ENCODE peak calls at places on chromosomes 4 and X, in five cellular contexts. N is mucosa of descending colon, K is NCI-H1105, U is SW480, Q is H4. X is an unnamed sample.

GRCh38 chr4:55214172-55214571 is 88.8 kb upstream of the KDR start:
- DNase-seq in N (no peak), K (no peak), U (no peak), Q (no peak), X (no peak)

GRCh38 chrX:140524556-140524955 is 19.7 kb upstream of the SOX3 start:
- DNase-seq in N (no peak), K (no peak), U (no peak), Q (no peak), X (no peak)

GRCh38 chr4:70586841-70587240 is 5.2 kb upstream of the AMBN start:
- DNase-seq in N (no peak), K (no peak), U (no peak), Q (no peak), X (no peak)

GRCh38 chr4:48205092-48205491 is 64.5 kb downstream of the TEC start:
- DNase-seq in N (no peak), K (no peak), U (no peak), Q (no peak), X (no peak)

GRCh38 chrX:39258331-39258730 is 457.1 kb downstream of the MID1IP1 start:
- DNase-seq in N (no peak), K (no peak), U (peak), Q (no peak), X (peak)

GRCh38 chr4:183876268-183876934 is 28.7 kb upstream of the STOX2 start:
- DNase-seq in N (no peak), K (peak), U (no peak), Q (peak), X (no peak)

GRCh38 chrX:150211988-150212387 is 151.1 kb upstream of the MAMLD1 start:
- DNase-seq in N (no peak), K (no peak), U (no peak), Q (no peak), X (no peak)

GRCh38 chr4:6709230-6710114 is at the start of gene MRFAP1L1:
- DNase-seq in N (peak), K (peak), U (peak), Q (peak), X (peak)

GRCh38 chr4:184979461-184980124 is 38.7 kb upstream of the HELT start:
- DNase-seq in N (no peak), K (no peak), U (no peak), Q (no peak), X (no peak)

GRCh38 chr4:4856071-4857000 is 3.1 kb upstream of the MSX1 start:
- DNase-seq in N (no peak), K (no peak), U (peak), Q (no peak), X (peak)

GRCh38 chr4:3299122-3299521 is 6.3 kb downstream of the RGS12 start:
- DNase-seq in N (no peak), K (no peak), U (no peak), Q (no peak), X (no peak)

GRCh38 chr4:177005801-177006230 is 213.1 kb upstream of the VEGFC start:
- DNase-seq in N (no peak), K (no peak), U (no peak), Q (peak), X (no peak)

GRCh38 chr4:39446842-39447573 is 11.7 kb downstream of the RPL9 start:
- DNase-seq in N (peak), K (no peak), U (no peak), Q (no peak), X (peak)

GRCh38 chr4:112449708-112450107 is 66.3 kb downstream of the NEUROG2 start:
- DNase-seq in N (no peak), K (no peak), U (no peak), Q (no peak), X (no peak)

GRCh38 chr4:76897522-76898384 is at the start of gene SOWAHB:
- DNase-seq in N (peak), K (peak), U (peak), Q (no peak), X (peak)

GRCh38 chr4:5746829-5747745 is 36.1 kb downstream of the EVC start:
- DNase-seq in N (no peak), K (no peak), U (no peak), Q (peak), X (no peak)

GRCh38 chr4:148405161-148405893 is 36.9 kb downstream of the NR3C2 start:
- DNase-seq in N (no peak), K (no peak), U (no peak), Q (no peak), X (no peak)

GRCh38 chr4:1055721-1056590 is 44.5 kb downstream of the FGFRL1 start:
- DNase-seq in N (peak), K (no peak), U (peak), Q (no peak), X (no peak)

GRCh38 chrX:151082077-151082948 is 94.1 kb upstream of the GPR50 start:
- DNase-seq in N (peak), K (peak), U (peak), Q (peak), X (peak)

GRCh38 chrX:125090046-125090445 is 229.6 kb upstream of the TEX13C start:
- DNase-seq in N (no peak), K (peak), U (no peak), Q (peak), X (no peak)

GRCh38 chr4:118921736-118922135 is 33.1 kb downstream of the SYNPO2 start:
- DNase-seq in N (no peak), K (no peak), U (no peak), Q (no peak), X (no peak)

GRCh38 chrX:21295246-21295820 is 78.9 kb upstream of the CNKSR2 start:
- DNase-seq in N (no peak), K (no peak), U (no peak), Q (no peak), X (no peak)

GRCh38 chrX:148573119-148573518 is 72.7 kb downstream of the AFF2 start:
- DNase-seq in N (no peak), K (no peak), U (no peak), Q (no peak), X (peak)

GRCh38 chr4:145805490-145805889 is 125.5 kb downstream of the C4orf51 start:
- DNase-seq in N (no peak), K (no peak), U (no peak), Q (no peak), X (no peak)

GRCh38 chrX:15142084-15142715 is 127.7 kb downstream of the ASB9 start:
- DNase-seq in N (no peak), K (no peak), U (no peak), Q (peak), X (no peak)

GRCh38 chr4:106238819-106239420 is 77.1 kb downstream of the TBCK start:
- DNase-seq in N (no peak), K (no peak), U (peak), Q (peak), X (no peak)

GRCh38 chr4:80077639-80078038 is 4.6 kb upstream of the ANTXR2 start:
- DNase-seq in N (no peak), K (no peak), U (no peak), Q (no peak), X (no peak)

GRCh38 chr4:136873555-136873954 is 658.7 kb downstream of the PCDH18 start:
- DNase-seq in N (no peak), K (no peak), U (no peak), Q (no peak), X (no peak)